ENCODE peak calls at places on chromosomes 6 and 20, in four cellular contexts. Q is germinal center, F is right cardiac atrium, R is caudate nucleus. Y is an unnamed sample.

GRCh38 chr6:610882-611281 is 46.0 kb downstream of the HUS1B start:
- DNase-seq in F (no peak), R (no peak), Q (no peak), Y (no peak)

GRCh38 chr6:13765570-13765969 is 48.8 kb downstream of the MCUR1 start:
- DNase-seq in R (no peak), F (no peak), Q (no peak), Y (no peak)

GRCh38 chr20:58308680-58309527 is 611 bp upstream of the RAB22A start:
- DNase-seq in Q (peak), F (peak), R (peak), Y (peak)

GRCh38 chr6:83411731-83412130 is 19.1 kb downstream of the ME1 start:
- DNase-seq in F (no peak), R (no peak), Q (no peak), Y (no peak)

GRCh38 chr6:106275692-106276091 is 49.9 kb downstream of the ATG5 start:
- DNase-seq in R (no peak), Q (no peak), F (no peak), Y (no peak)

GRCh38 chr20:50256577-50256976 is 65.9 kb downstream of the CEBPB start:
- DNase-seq in F (no peak), R (no peak), Q (no peak), Y (no peak)

GRCh38 chr6:17483391-17484016 is 90.1 kb downstream of the CAP2 start:
- DNase-seq in R (no peak), F (no peak), Q (no peak), Y (no peak)

GRCh38 chr6:90621581-90621980 is 34.7 kb upstream of the MAP3K7 start:
- DNase-seq in Q (no peak), F (no peak), R (no peak), Y (no peak)

GRCh38 chr6:102742033-102742432 is 1348.5 kb downstream of the GRIK2 start:
- DNase-seq in R (no peak), Q (no peak), F (no peak), Y (no peak)

GRCh38 chr6:127737009-127737486 is 160.1 kb downstream of the C6orf58 start:
- DNase-seq in Q (peak), F (no peak), R (no peak), Y (peak)

GRCh38 chr20:53493201-53493908 is 100.3 kb downstream of the ZNF217 start:
- DNase-seq in R (no peak), Q (no peak), F (no peak), Y (no peak)

GRCh38 chr6:130848945-130849344 is 21.7 kb downstream of the SMLR1 start:
- DNase-seq in Q (peak), R (no peak), F (no peak), Y (peak)

GRCh38 chr6:89999154-89999553 is 104.9 kb downstream of the GJA10 start:
- DNase-seq in R (no peak), Q (no peak), F (peak), Y (no peak)

GRCh38 chr20:7459123-7459522 is 481.1 kb downstream of the HAO1 start:
- DNase-seq in R (no peak), Q (no peak), F (no peak), Y (no peak)

GRCh38 chr6:20497200-20497820 is 36.9 kb upstream of the CDKAL1 start:
- DNase-seq in F (no peak), Q (no peak), R (no peak), Y (no peak)

GRCh38 chr6:106574729-106575458 is 54.4 kb downstream of the RTN4IP1 start:
- DNase-seq in Q (no peak), R (no peak), F (no peak), Y (no peak)

GRCh38 chr6:10395171-10395945 is 19.5 kb downstream of the TFAP2A start:
- DNase-seq in Q (no peak), F (no peak), R (no peak), Y (no peak)

GRCh38 chr6:37256692-37257319 is 766 bp upstream of the TBC1D22B start:
- DNase-seq in F (no peak), Q (no peak), R (no peak), Y (no peak)

GRCh38 chr20:8853805-8854338 is 215.0 kb upstream of the PLCB4 start:
- DNase-seq in Q (peak), R (peak), F (no peak), Y (no peak)

GRCh38 chr20:50273601-50274491 is 83.2 kb downstream of the CEBPB start:
- DNase-seq in F (no peak), R (peak), Q (no peak), Y (no peak)

GRCh38 chr6:53916804-53917463 is 122.1 kb downstream of the LRRC1 start:
- DNase-seq in R (no peak), F (no peak), Q (no peak), Y (no peak)

GRCh38 chr6:52590634-52590985 is 13.8 kb upstream of the TRAM2 start:
- DNase-seq in F (no peak), Q (no peak), R (no peak), Y (no peak)

GRCh38 chr6:158713469-158713868 is 63.6 kb downstream of the SYTL3 start:
- DNase-seq in Q (no peak), R (no peak), F (no peak), Y (no peak)

GRCh38 chr6:85464260-85464644 is 14.4 kb downstream of the NT5E start:
- DNase-seq in R (no peak), Q (no peak), F (no peak), Y (no peak)

GRCh38 chr6:40302856-40303449 is 284.2 kb downstream of the LRFN2 start:
- DNase-seq in R (no peak), Q (no peak), F (no peak), Y (no peak)

GRCh38 chr6:96468681-96469224 is 52.9 kb upstream of the UFL1 start:
- DNase-seq in R (no peak), Q (no peak), F (no peak), Y (no peak)

GRCh38 chr20:1144401-1145172 is 26.2 kb downstream of the PSMF1 start:
- DNase-seq in F (peak), Q (no peak), R (no peak), Y (no peak)

GRCh38 chr6:105879902-105880547 is 206.1 kb upstream of the PRDM1 start:
- DNase-seq in F (no peak), Q (no peak), R (no peak), Y (peak)

GRCh38 chr6:45074423-45074822 is 253.7 kb upstream of the RUNX2 start:
- DNase-seq in R (no peak), F (no peak), Q (no peak), Y (no peak)

GRCh38 chr20:43938932-43939761 is 24.5 kb downstream of the TOX2 start:
- DNase-seq in Q (no peak), F (peak), R (no peak), Y (no peak)

GRCh38 chr6:42190784-42191183 is 4.0 kb downstream of the GUCA1B start:
- DNase-seq in R (no peak), F (no peak), Q (no peak), Y (no peak)

GRCh38 chr6:81304486-81304885 is 448.0 kb downstream of the TENT5A start:
- DNase-seq in R (no peak), Q (no peak), F (no peak), Y (no peak)

GRCh38 chr20:45774933-45775332 is 16.8 kb downstream of the WFDC3 start:
- DNase-seq in F (no peak), R (no peak), Q (no peak), Y (no peak)

GRCh38 chr20:20073851-20074252 is 21.5 kb downstream of the CFAP61 start:
- DNase-seq in Q (no peak), R (no peak), F (no peak), Y (no peak)

GRCh38 chr6:135038335-135038734 is 16.3 kb downstream of the HBS1L start:
- DNase-seq in F (no peak), R (no peak), Q (no peak), Y (no peak)

GRCh38 chr6:100488231-100488630 is 23.5 kb upstream of the SIM1 start:
- DNase-seq in R (no peak), F (no peak), Q (no peak), Y (no peak)

GRCh38 chr6:107805504-107805903 is 18.6 kb downstream of the SCML4 start:
- DNase-seq in F (no peak), Q (no peak), R (no peak), Y (no peak)

GRCh38 chr20:57652865-57653545 is 32.8 kb upstream of the ZBP1 start:
- DNase-seq in F (no peak), Q (no peak), R (no peak), Y (no peak)

GRCh38 chr6:82364087-82365010 is 732 bp downstream of the TPBG start:
- DNase-seq in R (peak), Q (peak), F (peak), Y (no peak)

Y was measured in stimulated activated naive B cell treated with anti-CD40 and anti-IgM and Interleukin-4, amounts not matched to agents 10 μg/mL and 1 μg/mL and 100 μg/mL, for 72 hours.